ENCODE peak calls at places on chromosomes 5 and 9, in five cellular contexts. One of them, this sample, is unnamed. For H3K9me3, the result is how much of the 10 kb centered on the place peaks cover.

GRCh38 chr5:145855842-145856267 is 17.0 kb downstream of the GRXCR2 start:
- DNase-seq in adrenal gland: peak
- DNase-seq in hepatocyte: no peak
- DNase-seq in mucosa of descending colon: no peak
- DNase-seq in body of pancreas: no peak
- DNase-seq in this sample: no peak

GRCh38 chr5:130720355-130720754 is 444.7 kb downstream of the HINT1 start:
- DNase-seq in adrenal gland: no peak
- DNase-seq in hepatocyte: peak
- DNase-seq in body of pancreas: no peak
- DNase-seq in mucosa of descending colon: no peak
- DNase-seq in this sample: no peak

GRCh38 chr9:128635266-128636023 is 21.2 kb downstream of the DYNC2I2 start:
- DNase-seq in body of pancreas: peak
- DNase-seq in adrenal gland: peak
- DNase-seq in mucosa of descending colon: peak
- DNase-seq in hepatocyte: peak
- DNase-seq in this sample: peak

GRCh38 chr5:55935371-55935770 is 59.4 kb downstream of the IL6ST start:
- DNase-seq in hepatocyte: no peak
- DNase-seq in mucosa of descending colon: no peak
- DNase-seq in body of pancreas: no peak
- DNase-seq in adrenal gland: no peak
- DNase-seq in this sample: no peak

GRCh38 chr5:181224390-181225234 is 1.5 kb downstream of the TRIM41 start:
- DNase-seq in mucosa of descending colon: peak
- DNase-seq in body of pancreas: no peak
- DNase-seq in hepatocyte: no peak
- DNase-seq in adrenal gland: no peak
- DNase-seq in this sample: no peak

GRCh38 chr5:151150484-151151262 is 6.9 kb downstream of the ANXA6 start:
- DNase-seq in hepatocyte: peak
- DNase-seq in adrenal gland: peak
- DNase-seq in mucosa of descending colon: peak
- DNase-seq in body of pancreas: no peak
- DNase-seq in this sample: peak

GRCh38 chr5:171927345-171927941 is 79.0 kb downstream of the FBXW11 start:
- DNase-seq in mucosa of descending colon: no peak
- DNase-seq in adrenal gland: no peak
- DNase-seq in hepatocyte: no peak
- DNase-seq in body of pancreas: no peak
- DNase-seq in this sample: no peak

GRCh38 chr9:111427186-111427585 is 57.0 kb downstream of the ECPAS start:
- DNase-seq in adrenal gland: no peak
- DNase-seq in body of pancreas: no peak
- DNase-seq in mucosa of descending colon: no peak
- DNase-seq in hepatocyte: no peak
- DNase-seq in this sample: no peak

GRCh38 chr5:150945947-150946346 is 41.2 kb upstream of the ZNF300 start:
- DNase-seq in hepatocyte: no peak
- DNase-seq in adrenal gland: peak
- DNase-seq in mucosa of descending colon: no peak
- DNase-seq in body of pancreas: no peak
- DNase-seq in this sample: no peak

GRCh38 chr5:139389701-139390638 is at the start of gene MZB1:
- DNase-seq in mucosa of descending colon: peak
- DNase-seq in hepatocyte: no peak
- DNase-seq in adrenal gland: peak
- DNase-seq in body of pancreas: no peak
- DNase-seq in this sample: no peak

GRCh38 chr5:145704724-145705123 is 130.4 kb downstream of the PRELID2 start:
- DNase-seq in mucosa of descending colon: no peak
- DNase-seq in adrenal gland: no peak
- DNase-seq in hepatocyte: no peak
- DNase-seq in body of pancreas: no peak
- DNase-seq in this sample: no peak

GRCh38 chr9:82961504-82962125 is 101.3 kb downstream of the RASEF start:
- DNase-seq in adrenal gland: peak
- DNase-seq in body of pancreas: peak
- DNase-seq in mucosa of descending colon: peak
- DNase-seq in hepatocyte: peak
- DNase-seq in this sample: peak

GRCh38 chr5:159133041-159133741 is 33.5 kb upstream of the EBF1 start:
- DNase-seq in mucosa of descending colon: no peak
- DNase-seq in body of pancreas: no peak
- DNase-seq in hepatocyte: peak
- DNase-seq in adrenal gland: peak
- DNase-seq in this sample: no peak

GRCh38 chr5:54915466-54916027 is 69.8 kb downstream of the ESM1 start:
- DNase-seq in mucosa of descending colon: no peak
- DNase-seq in body of pancreas: no peak
- DNase-seq in adrenal gland: no peak
- DNase-seq in hepatocyte: no peak
- DNase-seq in this sample: no peak

GRCh38 chr9:116546711-116547581 is 140.2 kb upstream of the TRIM32 start:
- DNase-seq in body of pancreas: no peak
- DNase-seq in mucosa of descending colon: no peak
- DNase-seq in adrenal gland: no peak
- DNase-seq in hepatocyte: peak
- DNase-seq in this sample: no peak

GRCh38 chr9:88388886-88389617 is 808 bp downstream of the SPIN1 start:
- DNase-seq in mucosa of descending colon: peak
- DNase-seq in adrenal gland: peak
- DNase-seq in body of pancreas: no peak
- DNase-seq in hepatocyte: peak
- DNase-seq in this sample: peak

GRCh38 chr9:19965336-19965735 is 176.5 kb upstream of the SLC24A2 start:
- DNase-seq in adrenal gland: no peak
- DNase-seq in hepatocyte: no peak
- DNase-seq in mucosa of descending colon: no peak
- DNase-seq in body of pancreas: no peak
- DNase-seq in this sample: no peak

GRCh38 chr9:37676411-37676830 is 25.7 kb downstream of the FRMPD1 start:
- DNase-seq in body of pancreas: no peak
- DNase-seq in adrenal gland: no peak
- DNase-seq in mucosa of descending colon: no peak
- DNase-seq in hepatocyte: no peak
- DNase-seq in this sample: peak

GRCh38 chr5:65262094-65262493 is 219.6 kb downstream of the ADAMTS6 start:
- DNase-seq in mucosa of descending colon: no peak
- DNase-seq in body of pancreas: peak
- DNase-seq in adrenal gland: peak
- DNase-seq in hepatocyte: no peak
- DNase-seq in this sample: no peak

GRCh38 chr5:359301-359897 is 37.9 kb downstream of the AHRR start:
- DNase-seq in body of pancreas: no peak
- DNase-seq in mucosa of descending colon: no peak
- DNase-seq in adrenal gland: no peak
- DNase-seq in hepatocyte: peak
- DNase-seq in this sample: no peak

GRCh38 chr9:6984941-6985578 is 227.3 kb downstream of the KDM4C start:
- DNase-seq in body of pancreas: no peak
- DNase-seq in adrenal gland: no peak
- DNase-seq in hepatocyte: no peak
- DNase-seq in mucosa of descending colon: no peak
- DNase-seq in this sample: no peak

GRCh38 chr5:68070641-68071191 is 144.8 kb upstream of the PIK3R1 start:
- DNase-seq in mucosa of descending colon: no peak
- DNase-seq in hepatocyte: no peak
- DNase-seq in adrenal gland: no peak
- DNase-seq in body of pancreas: no peak
- DNase-seq in this sample: no peak

GRCh38 chr5:96753848-96754247 is 53.9 kb downstream of the ERAP1 start:
- DNase-seq in body of pancreas: no peak
- DNase-seq in mucosa of descending colon: no peak
- DNase-seq in adrenal gland: no peak
- DNase-seq in hepatocyte: no peak
- DNase-seq in this sample: no peak

GRCh38 chr5:79193643-79194042 is 42.3 kb upstream of the JMY start:
- DNase-seq in adrenal gland: peak
- DNase-seq in body of pancreas: no peak
- DNase-seq in hepatocyte: peak
- DNase-seq in mucosa of descending colon: no peak
- DNase-seq in this sample: no peak

GRCh38 chr9:79477955-79478751 is 93.6 kb upstream of the TLE4 start:
- DNase-seq in mucosa of descending colon: no peak
- DNase-seq in hepatocyte: peak
- DNase-seq in body of pancreas: peak
- DNase-seq in adrenal gland: no peak
- DNase-seq in this sample: peak

GRCh38 chr5:17146280-17146841 is 71.1 kb upstream of the BASP1 start:
- DNase-seq in hepatocyte: no peak
- DNase-seq in adrenal gland: no peak
- DNase-seq in mucosa of descending colon: no peak
- DNase-seq in body of pancreas: no peak
- DNase-seq in this sample: no peak

GRCh38 chr5:143156556-143156955 is 246.9 kb downstream of the NR3C1 start:
- DNase-seq in hepatocyte: no peak
- DNase-seq in mucosa of descending colon: no peak
- DNase-seq in adrenal gland: no peak
- DNase-seq in body of pancreas: no peak
- DNase-seq in this sample: peak

GRCh38 chr5:35709688-35710087 is 92.0 kb downstream of the SPEF2 start:
- DNase-seq in adrenal gland: no peak
- DNase-seq in hepatocyte: no peak
- DNase-seq in mucosa of descending colon: no peak
- DNase-seq in body of pancreas: no peak
- DNase-seq in this sample: no peak

GRCh38 chr5:35707659-35708058 is 90.0 kb downstream of the SPEF2 start:
- DNase-seq in mucosa of descending colon: no peak
- DNase-seq in hepatocyte: no peak
- DNase-seq in adrenal gland: no peak
- DNase-seq in body of pancreas: no peak
- DNase-seq in this sample: no peak
- TF ChIP-seq CTCF in mucosa of descending colon: no peak
- TF ChIP-seq CTCF in hepatocyte: no peak
- TF ChIP-seq CTCF in adrenal gland: no peak
- TF ChIP-seq CTCF in body of pancreas: no peak
- TF ChIP-seq CTCF in this sample: no peak

GRCh38 chr5:178997191-178997590 is 2.1 kb upstream of the GRM6 start:
- DNase-seq in mucosa of descending colon: no peak
- DNase-seq in hepatocyte: no peak
- DNase-seq in body of pancreas: no peak
- DNase-seq in adrenal gland: no peak
- DNase-seq in this sample: no peak
- H3K9me3 ChIP-seq in mucosa of descending colon: under half
- H3K9me3 ChIP-seq in hepatocyte: under half
- H3K9me3 ChIP-seq in body of pancreas: under half
- H3K9me3 ChIP-seq in adrenal gland: under half
- H3K9me3 ChIP-seq in this sample: under half

GRCh38 chr5:76145945-76146344 is 62.8 kb downstream of the SV2C start:
- DNase-seq in hepatocyte: peak
- DNase-seq in adrenal gland: no peak
- DNase-seq in body of pancreas: no peak
- DNase-seq in mucosa of descending colon: no peak
- DNase-seq in this sample: peak
- TF ChIP-seq CTCF in hepatocyte: peak
- TF ChIP-seq CTCF in adrenal gland: no peak
- TF ChIP-seq CTCF in body of pancreas: no peak
- TF ChIP-seq CTCF in mucosa of descending colon: no peak
- TF ChIP-seq CTCF in this sample: peak

DNA sequence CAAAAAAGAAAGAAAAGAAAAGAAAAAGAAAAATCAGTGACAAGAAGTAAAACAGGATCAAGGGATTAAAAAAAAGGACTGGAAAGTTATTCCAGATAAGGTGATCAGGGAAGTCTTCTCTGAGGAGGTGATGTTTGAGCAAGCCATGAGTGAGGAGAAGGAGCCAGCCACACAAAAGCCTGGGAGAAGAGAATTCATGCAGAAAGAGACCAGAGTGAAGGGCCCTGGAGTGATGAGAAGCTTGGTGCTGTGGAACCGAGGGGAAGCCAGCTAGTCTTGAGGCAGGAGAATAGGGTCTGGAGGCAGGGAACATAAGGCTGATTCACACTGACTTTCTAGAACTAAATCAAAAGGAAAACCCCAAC is 4.0 kb upstream of the EXOSC2 start:
- DNase-seq in hepatocyte: no peak
- DNase-seq in body of pancreas: no peak
- DNase-seq in mucosa of descending colon: no peak
- DNase-seq in adrenal gland: no peak
- DNase-seq in this sample: no peak
- H3K9me3 ChIP-seq in hepatocyte: under half
- H3K9me3 ChIP-seq in body of pancreas: under half
- H3K9me3 ChIP-seq in mucosa of descending colon: under half
- H3K9me3 ChIP-seq in adrenal gland: under half
- H3K9me3 ChIP-seq in this sample: under half